ENCODE peak calls at places on chromosomes 12 and 14, in five cellular contexts. One of them, this sample, is unnamed.

GRCh38 chr14:46136456-46136855 is 515.1 kb downstream of the RPL10L start:
- DNase-seq in stimulated activated CD4-positive, alpha-beta T cell treated with anti-CD3 and anti-CD28 coated beads, TNF-alpha, amount 100 ng/mL, for 1 hour: no peak
- DNase-seq in naive thymus-derived CD4-positive, alpha-beta T cell: no peak
- DNase-seq in NCI-H748 treated with DMSO at 0.1 percent for 48 hours: no peak
- DNase-seq in EL: no peak
- DNase-seq in this sample: no peak

GRCh38 chr14:100019156-100019882 is 45.9 kb upstream of the EVL start:
- DNase-seq in NCI-H748 treated with DMSO at 0.1 percent for 48 hours: no peak
- DNase-seq in EL: no peak
- DNase-seq in naive thymus-derived CD4-positive, alpha-beta T cell: no peak
- DNase-seq in stimulated activated CD4-positive, alpha-beta T cell treated with anti-CD3 and anti-CD28 coated beads, TNF-alpha, amount 100 ng/mL, for 1 hour: no peak
- DNase-seq in this sample: no peak

GRCh38 chr12:14514154-14514842 is 53.4 kb downstream of the PLBD1 start:
- DNase-seq in stimulated activated CD4-positive, alpha-beta T cell treated with anti-CD3 and anti-CD28 coated beads, TNF-alpha, amount 100 ng/mL, for 1 hour: no peak
- DNase-seq in EL: no peak
- DNase-seq in NCI-H748 treated with DMSO at 0.1 percent for 48 hours: peak; percentile 66
- DNase-seq in naive thymus-derived CD4-positive, alpha-beta T cell: no peak
- DNase-seq in this sample: no peak

GRCh38 chr14:71481215-71481614 is 451.0 kb upstream of the RGS6 start:
- DNase-seq in naive thymus-derived CD4-positive, alpha-beta T cell: no peak
- DNase-seq in NCI-H748 treated with DMSO at 0.1 percent for 48 hours: no peak
- DNase-seq in EL: no peak
- DNase-seq in stimulated activated CD4-positive, alpha-beta T cell treated with anti-CD3 and anti-CD28 coated beads, TNF-alpha, amount 100 ng/mL, for 1 hour: no peak
- DNase-seq in this sample: no peak

GRCh38 chr12:99914206-99914605 is 70.5 kb downstream of the ANKS1B start:
- DNase-seq in stimulated activated CD4-positive, alpha-beta T cell treated with anti-CD3 and anti-CD28 coated beads, TNF-alpha, amount 100 ng/mL, for 1 hour: no peak
- DNase-seq in naive thymus-derived CD4-positive, alpha-beta T cell: no peak
- DNase-seq in EL: no peak
- DNase-seq in NCI-H748 treated with DMSO at 0.1 percent for 48 hours: no peak
- DNase-seq in this sample: no peak

GRCh38 chr12:122939151-122939550 is 27.1 kb downstream of the ABCB9 start:
- DNase-seq in NCI-H748 treated with DMSO at 0.1 percent for 48 hours: no peak
- DNase-seq in stimulated activated CD4-positive, alpha-beta T cell treated with anti-CD3 and anti-CD28 coated beads, TNF-alpha, amount 100 ng/mL, for 1 hour: no peak
- DNase-seq in EL: no peak
- DNase-seq in naive thymus-derived CD4-positive, alpha-beta T cell: no peak
- DNase-seq in this sample: no peak

GRCh38 chr14:102666635-102667034 is 74.2 kb downstream of the RCOR1 start:
- DNase-seq in NCI-H748 treated with DMSO at 0.1 percent for 48 hours: no peak
- DNase-seq in naive thymus-derived CD4-positive, alpha-beta T cell: no peak
- DNase-seq in EL: peak; percentile 19
- DNase-seq in stimulated activated CD4-positive, alpha-beta T cell treated with anti-CD3 and anti-CD28 coated beads, TNF-alpha, amount 100 ng/mL, for 1 hour: no peak
- DNase-seq in this sample: no peak

GRCh38 chr12:109586385-109587296 is 13.0 kb downstream of the MVK start:
- DNase-seq in naive thymus-derived CD4-positive, alpha-beta T cell: no peak
- DNase-seq in NCI-H748 treated with DMSO at 0.1 percent for 48 hours: peak; percentile 46
- DNase-seq in stimulated activated CD4-positive, alpha-beta T cell treated with anti-CD3 and anti-CD28 coated beads, TNF-alpha, amount 100 ng/mL, for 1 hour: no peak
- DNase-seq in EL: no peak
- DNase-seq in this sample: no peak

GRCh38 chr14:100641274-100641860 is 54.1 kb upstream of the BEGAIN start:
- DNase-seq in naive thymus-derived CD4-positive, alpha-beta T cell: no peak
- DNase-seq in stimulated activated CD4-positive, alpha-beta T cell treated with anti-CD3 and anti-CD28 coated beads, TNF-alpha, amount 100 ng/mL, for 1 hour: no peak
- DNase-seq in NCI-H748 treated with DMSO at 0.1 percent for 48 hours: no peak
- DNase-seq in EL: no peak
- DNase-seq in this sample: no peak

GRCh38 chr14:33375781-33376180 is 437.1 kb downstream of the NPAS3 start:
- DNase-seq in NCI-H748 treated with DMSO at 0.1 percent for 48 hours: no peak
- DNase-seq in naive thymus-derived CD4-positive, alpha-beta T cell: no peak
- DNase-seq in EL: no peak
- DNase-seq in stimulated activated CD4-positive, alpha-beta T cell treated with anti-CD3 and anti-CD28 coated beads, TNF-alpha, amount 100 ng/mL, for 1 hour: no peak
- DNase-seq in this sample: no peak

GRCh38 chr12:30251546-30251945 is 444.1 kb downstream of the IPO8 start:
- DNase-seq in stimulated activated CD4-positive, alpha-beta T cell treated with anti-CD3 and anti-CD28 coated beads, TNF-alpha, amount 100 ng/mL, for 1 hour: no peak
- DNase-seq in NCI-H748 treated with DMSO at 0.1 percent for 48 hours: no peak
- DNase-seq in EL: no peak
- DNase-seq in naive thymus-derived CD4-positive, alpha-beta T cell: no peak
- DNase-seq in this sample: no peak

GRCh38 chr12:98424726-98425401 is 90.5 kb upstream of the TMPO start:
- DNase-seq in naive thymus-derived CD4-positive, alpha-beta T cell: peak; percentile 44
- DNase-seq in stimulated activated CD4-positive, alpha-beta T cell treated with anti-CD3 and anti-CD28 coated beads, TNF-alpha, amount 100 ng/mL, for 1 hour: peak; percentile 6
- DNase-seq in EL: peak; percentile 74
- DNase-seq in NCI-H748 treated with DMSO at 0.1 percent for 48 hours: peak; percentile 58
- DNase-seq in this sample: no peak

GRCh38 chr12:1474567-1475153 is 119.7 kb downstream of the FBXL14 start:
- DNase-seq in EL: peak; percentile 94
- DNase-seq in NCI-H748 treated with DMSO at 0.1 percent for 48 hours: no peak
- DNase-seq in stimulated activated CD4-positive, alpha-beta T cell treated with anti-CD3 and anti-CD28 coated beads, TNF-alpha, amount 100 ng/mL, for 1 hour: no peak
- DNase-seq in naive thymus-derived CD4-positive, alpha-beta T cell: no peak
- DNase-seq in this sample: no peak

GRCh38 chr12:90460681-90461080 is 494.3 kb downstream of the CCER1 start:
- DNase-seq in naive thymus-derived CD4-positive, alpha-beta T cell: no peak
- DNase-seq in EL: no peak
- DNase-seq in stimulated activated CD4-positive, alpha-beta T cell treated with anti-CD3 and anti-CD28 coated beads, TNF-alpha, amount 100 ng/mL, for 1 hour: no peak
- DNase-seq in NCI-H748 treated with DMSO at 0.1 percent for 48 hours: no peak
- DNase-seq in this sample: no peak

GRCh38 chr12:28811457-28811856 is 337.6 kb upstream of the FAR2 start:
- DNase-seq in NCI-H748 treated with DMSO at 0.1 percent for 48 hours: no peak
- DNase-seq in naive thymus-derived CD4-positive, alpha-beta T cell: no peak
- DNase-seq in EL: no peak
- DNase-seq in stimulated activated CD4-positive, alpha-beta T cell treated with anti-CD3 and anti-CD28 coated beads, TNF-alpha, amount 100 ng/mL, for 1 hour: no peak
- DNase-seq in this sample: no peak

GRCh38 chr12:32820376-32820931 is 64.8 kb upstream of the YARS2 start:
- DNase-seq in stimulated activated CD4-positive, alpha-beta T cell treated with anti-CD3 and anti-CD28 coated beads, TNF-alpha, amount 100 ng/mL, for 1 hour: no peak
- DNase-seq in naive thymus-derived CD4-positive, alpha-beta T cell: no peak
- DNase-seq in NCI-H748 treated with DMSO at 0.1 percent for 48 hours: no peak
- DNase-seq in EL: no peak
- DNase-seq in this sample: no peak

GRCh38 chr14:32049361-32050103 is 27.6 kb upstream of the ARHGAP5 start:
- DNase-seq in NCI-H748 treated with DMSO at 0.1 percent for 48 hours: no peak
- DNase-seq in EL: no peak
- DNase-seq in naive thymus-derived CD4-positive, alpha-beta T cell: no peak
- DNase-seq in stimulated activated CD4-positive, alpha-beta T cell treated with anti-CD3 and anti-CD28 coated beads, TNF-alpha, amount 100 ng/mL, for 1 hour: no peak
- DNase-seq in this sample: no peak

GRCh38 chr12:50240792-50241114 is 42.6 kb downstream of the LIMA1 start:
- DNase-seq in EL: no peak
- DNase-seq in naive thymus-derived CD4-positive, alpha-beta T cell: no peak
- DNase-seq in NCI-H748 treated with DMSO at 0.1 percent for 48 hours: no peak
- DNase-seq in stimulated activated CD4-positive, alpha-beta T cell treated with anti-CD3 and anti-CD28 coated beads, TNF-alpha, amount 100 ng/mL, for 1 hour: no peak
- DNase-seq in this sample: no peak

GRCh38 chr14:32370720-32371119 is 41.6 kb downstream of the AKAP6 start:
- DNase-seq in NCI-H748 treated with DMSO at 0.1 percent for 48 hours: no peak
- DNase-seq in naive thymus-derived CD4-positive, alpha-beta T cell: no peak
- DNase-seq in EL: peak; percentile 71
- DNase-seq in stimulated activated CD4-positive, alpha-beta T cell treated with anti-CD3 and anti-CD28 coated beads, TNF-alpha, amount 100 ng/mL, for 1 hour: no peak
- DNase-seq in this sample: no peak

GRCh38 chr14:58367296-58367695 is 28.4 kb upstream of the TOMM20L start:
- DNase-seq in naive thymus-derived CD4-positive, alpha-beta T cell: no peak
- DNase-seq in EL: no peak
- DNase-seq in stimulated activated CD4-positive, alpha-beta T cell treated with anti-CD3 and anti-CD28 coated beads, TNF-alpha, amount 100 ng/mL, for 1 hour: no peak
- DNase-seq in NCI-H748 treated with DMSO at 0.1 percent for 48 hours: no peak
- DNase-seq in this sample: no peak

This sample was measured in upper lobe of left lung.